ENCODE peak calls at places on chromosome 4, in ten cellular contexts. V is astrocyte, B is GM23248, E is mammary epithelial cell, A is H9, N is mesendoderm, Y is A549, M is osteoblast, Z is neuronal stem cell, Q is IMR-90. O is an unnamed sample.

GRCh38 chr4:111838406-111838930 is 306.8 kb upstream of the FAM241A start:
- DNase-seq in M (no peak), A (no peak), B (no peak), V (no peak), Q (no peak), E (no peak), Y (no peak), N (no peak), Z (no peak), O (no peak)

GRCh38 chr4:2836391-2836859 is 7.2 kb upstream of the ADD1 start:
- DNase-seq in Y (no peak), Q (no peak), V (no peak), N (no peak), B (no peak), E (no peak), M (peak; percentile 79), A (no peak), Z (no peak), O (no peak)

GRCh38 chr4:138910201-138910913 is 105.2 kb upstream of the NOCT start:
- DNase-seq in Q (peak; percentile 55), B (peak; percentile 40), Y (no peak), V (peak; percentile 63), M (no peak), E (peak; percentile 47), A (no peak), N (no peak), Z (no peak), O (no peak)

GRCh38 chr4:125085-125820 is 952 bp downstream of the ZNF718 start:
- DNase-seq in V (peak; percentile 31), Q (peak; percentile 17), N (peak; percentile 84), M (peak; percentile 65), A (peak; percentile 74), B (peak; percentile 73), Y (peak; percentile 38), Z (peak; percentile 17), E (peak; percentile 54), O (peak; percentile 36)

GRCh38 chr4:92333056-92333455 is 29.3 kb downstream of the GRID2 start:
- DNase-seq in Q (no peak), Y (no peak), V (no peak), N (no peak), M (no peak), A (no peak), E (no peak), Z (no peak), B (no peak), O (no peak)

GRCh38 chr4:98557497-98557896 is 100.9 kb downstream of the TSPAN5 start:
- DNase-seq in Z (no peak), B (peak; percentile 45), M (peak; percentile 46), Y (peak; percentile 52), A (no peak), N (peak; percentile 75), E (peak; percentile 8), Q (peak; percentile 75), V (peak; percentile 68), O (no peak)

GRCh38 chr4:90030953-90031352 is 96.2 kb upstream of the CCSER1 start:
- DNase-seq in V (no peak), Z (no peak), E (peak; percentile 16), A (peak; percentile 35), B (no peak), Y (peak; percentile 5), M (no peak), Q (no peak), N (peak; percentile 69), O (no peak)

GRCh38 chr4:20629180-20630115 is 70.8 kb upstream of the PACRGL start:
- DNase-seq in Z (no peak), B (no peak), M (no peak), Y (no peak), Q (no peak), N (no peak), A (no peak), V (no peak), E (no peak), O (no peak)

GRCh38 chr4:137960371-137961050 is 281.6 kb downstream of the SLC7A11 start:
- DNase-seq in Y (no peak), Q (peak; percentile 92), N (no peak), B (peak; percentile 79), A (no peak), Z (no peak), V (peak; percentile 88), M (no peak), E (peak; percentile 79), O (no peak)

GRCh38 chr4:76677571-76678326 is 220.2 kb downstream of the SOWAHB start:
- DNase-seq in Q (no peak), N (no peak), V (no peak), A (no peak), B (no peak), Z (no peak), Y (no peak), M (no peak), E (no peak), O (no peak)

GRCh38 chr4:26197018-26197779 is 123.6 kb upstream of the RBPJ start:
- DNase-seq in B (peak; percentile 96), Q (peak; percentile 97), Y (peak; percentile 7), A (no peak), V (peak; percentile 98), Z (no peak), E (peak; percentile 96), N (no peak), M (peak; percentile 90), O (peak; percentile 79)
- H3K4me2 ChIP-seq in B (peak overlapping the region; percentile 1), Q (peak overlapping the region; percentile 4), Y (peak overlapping the region; percentile 30), A (no peak overlapping the region), V (peak overlapping the region; percentile 58), Z (no peak overlapping the region), E (peak overlapping the region; percentile 15), N (no peak overlapping the region), M (peak overlapping the region; percentile 54), O (peak overlapping the region; percentile 48)

GRCh38 chr4:25133132-25133531 is 27.1 kb downstream of the SEPSECS start:
- DNase-seq in B (no peak), A (no peak), Q (no peak), Y (no peak), E (no peak), Z (no peak), M (peak; percentile 66), N (no peak), V (no peak), O (no peak)
- H3K4me2 ChIP-seq in B (no peak overlapping the region), A (no peak overlapping the region), Q (no peak overlapping the region), Y (no peak overlapping the region), E (no peak overlapping the region), Z (no peak overlapping the region), M (no peak overlapping the region), N (no peak overlapping the region), V (no peak overlapping the region), O (no peak overlapping the region)

DNA sequence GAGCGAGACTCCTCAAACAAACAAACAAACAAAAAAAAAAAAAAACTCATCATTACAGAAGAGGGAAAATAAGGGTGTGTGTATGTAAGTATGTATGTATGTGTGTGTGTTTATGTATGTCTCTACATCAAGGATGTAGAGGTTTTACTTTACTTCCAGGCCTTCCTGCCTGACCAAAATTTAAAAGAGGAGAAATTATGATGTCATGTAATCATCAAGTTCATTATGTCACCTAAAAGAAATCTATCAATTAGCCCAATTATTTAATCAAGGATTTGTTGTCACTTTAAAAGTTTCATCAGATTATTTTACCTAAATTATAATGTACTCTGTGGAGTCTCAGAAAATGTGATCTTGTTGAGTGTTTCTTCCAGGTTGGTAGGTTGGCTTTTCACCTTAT is 21.6 kb downstream of the GUCY1A1 start:
- DNase-seq in A (no peak), E (no peak), B (no peak), V (no peak), Y (no peak), Q (no peak), M (no peak), Z (no peak), N (no peak), O (no peak)
- H3K4me2 ChIP-seq in A (no peak overlapping the region), E (no peak overlapping the region), B (no peak overlapping the region), V (no peak overlapping the region), Y (no peak overlapping the region), Q (no peak overlapping the region), M (no peak overlapping the region), Z (no peak overlapping the region), N (no peak overlapping the region), O (no peak overlapping the region)

GRCh38 chr4:85393201-85393600 is 81.7 kb upstream of the ARHGAP24 start:
- DNase-seq in Z (no peak), N (no peak), Q (no peak), A (no peak), V (no peak), Y (no peak), B (no peak), M (no peak), E (no peak), O (no peak)
- H3K4me2 ChIP-seq in Z (no peak overlapping the region), N (no peak overlapping the region), Q (no peak overlapping the region), A (no peak overlapping the region), V (no peak overlapping the region), Y (no peak overlapping the region), B (no peak overlapping the region), M (no peak overlapping the region), E (no peak overlapping the region), O (no peak overlapping the region)